ENCODE peak calls at places on chromosome 9, in six cellular contexts. X is left lung, D is WERI-Rb-1, J is right atrium auricular region, W is Peyer's patch, O is lower lobe of right lung. F is an unnamed sample.

GRCh38 chr9:1051286-1052118 is 1.3 kb downstream of the DMRT2 start:
- DNase-seq in X (no peak), D (no peak), J (no peak), W (peak; percentile 73), O (peak; percentile 64), F (no peak)

GRCh38 chr9:124708633-124709032 is 62.5 kb downstream of the NR6A1 start:
- DNase-seq in X (no peak), D (peak; percentile 73), J (no peak), W (no peak), O (no peak), F (no peak)

GRCh38 chr9:107033974-107034373 is 171.0 kb downstream of the ZNF462 start:
- DNase-seq in X (no peak), D (no peak), J (no peak), W (no peak), O (no peak), F (no peak)

GRCh38 chr9:116027511-116027910 is 126.1 kb upstream of the PAPPA start:
- DNase-seq in X (no peak), D (no peak), J (no peak), W (no peak), O (no peak), F (no peak)

GRCh38 chr9:14766299-14766698 is 43.8 kb upstream of the CER1 start:
- DNase-seq in X (no peak), D (no peak), J (no peak), W (no peak), O (no peak), F (no peak)

GRCh38 chr9:89593776-89594427 is 10.9 kb upstream of the GADD45G start:
- DNase-seq in X (no peak), D (peak; percentile 78), J (peak; percentile 57), W (peak; percentile 83), O (peak; percentile 68), F (no peak)

GRCh38 chr9:96674914-96675538 is 19.9 kb upstream of the PRXL2C start:
- DNase-seq in X (no peak), D (no peak), J (no peak), W (no peak), O (no peak), F (no peak)

GRCh38 chr9:33162721-33163311 is 4.3 kb downstream of the B4GALT1 start:
- DNase-seq in X (no peak), D (no peak), J (peak; percentile 90), W (no peak), O (peak; percentile 60), F (no peak)

GRCh38 chr9:130997925-130998595 is 10.9 kb upstream of the LAMC3 start:
- DNase-seq in X (peak; percentile 50), D (peak; percentile 92), J (no peak), W (peak; percentile 73), O (peak; percentile 61), F (no peak)

GRCh38 chr9:127211983-127212382 is 52.6 kb upstream of the GARNL3 start:
- DNase-seq in X (no peak), D (no peak), J (no peak), W (no peak), O (no peak), F (peak; percentile 49)

GRCh38 chr9:127209220-127209619 is 55.4 kb upstream of the GARNL3 start:
- DNase-seq in X (no peak), D (no peak), J (no peak), W (no peak), O (no peak), F (no peak)

GRCh38 chr9:127209948-127210621 is 54.5 kb upstream of the GARNL3 start:
- DNase-seq in X (no peak), D (no peak), J (no peak), W (peak; percentile 42), O (no peak), F (no peak)

GRCh38 chr9:127212453-127212852 is 52.1 kb upstream of the GARNL3 start:
- DNase-seq in X (no peak), D (no peak), J (no peak), W (no peak), O (no peak), F (no peak)

GRCh38 chr9:127210851-127211730 is 53.5 kb upstream of the GARNL3 start:
- DNase-seq in X (no peak), D (peak; percentile 69), J (no peak), W (peak; percentile 32), O (no peak), F (no peak)
- H3K27ac ChIP-seq in X (no peak overlapping the region), D (no peak overlapping the region), J (no peak overlapping the region), W (no peak overlapping the region), O (no peak overlapping the region), F (no peak overlapping the region)

GRCh38 chr9:84652496-84653081 is 16.9 kb upstream of the NTRK2 start:
- DNase-seq in X (no peak), D (no peak), J (no peak), W (no peak), O (no peak), F (no peak)
- TF ChIP-seq CTCF in X (no peak), D (no peak), J (no peak), W (no peak), O (no peak), F (peak; percentile 6)

GRCh38 chr9:136947955-136948510 is 3.0 kb downstream of the C8G start:
- DNase-seq in X (peak; percentile 55), D (peak; percentile 83), J (no peak), W (no peak), O (no peak), F (peak; percentile 60)
- H3K27ac ChIP-seq in X (no peak overlapping the region), D (no peak overlapping the region), J (peak overlapping the region; percentile 85), W (no peak overlapping the region), O (peak overlapping the region; percentile 2), F (peak overlapping the region; percentile 58)

GRCh38 chr9:37034938-37035471 is 937 bp upstream of the PAX5 start:
- DNase-seq in X (no peak), D (no peak), J (no peak), W (no peak), O (no peak), F (no peak)
- TF ChIP-seq CTCF in X (no peak), D (no peak), J (no peak), W (no peak), O (no peak), F (peak; percentile 16)

GRCh38 chr9:125747765-125748510 is 765 bp downstream of the PBX3 start:
- DNase-seq in X (peak; percentile 63), D (peak; percentile 39), J (no peak), W (peak; percentile 62), O (peak; percentile 73), F (no peak)

GRCh38 chr9:125749287-125749935 is 2.2 kb downstream of the PBX3 start:
- DNase-seq in X (no peak), D (no peak), J (no peak), W (no peak), O (no peak), F (no peak)

GRCh38 chr9:125749951-125750655 is 2.9 kb downstream of the PBX3 start:
- DNase-seq in X (no peak), D (no peak), J (no peak), W (no peak), O (no peak), F (no peak)

GRCh38 chr9:125747053-125747764 is at the start of gene PBX3:
- DNase-seq in X (peak; percentile 60), D (peak; percentile 75), J (no peak), W (peak; percentile 76), O (peak; percentile 72), F (no peak)

GRCh38 chr9:125748511-125749099 is 1.4 kb downstream of the PBX3 start:
- DNase-seq in X (no peak), D (no peak), J (no peak), W (no peak), O (no peak), F (no peak)
- H3K27ac ChIP-seq in X (peak overlapping the region; percentile 89), D (peak overlapping the region; percentile 85), J (peak overlapping the region; percentile 92), W (peak overlapping the region; percentile 76), O (peak overlapping the region; percentile 83), F (peak overlapping the region; percentile 70)

DNA sequence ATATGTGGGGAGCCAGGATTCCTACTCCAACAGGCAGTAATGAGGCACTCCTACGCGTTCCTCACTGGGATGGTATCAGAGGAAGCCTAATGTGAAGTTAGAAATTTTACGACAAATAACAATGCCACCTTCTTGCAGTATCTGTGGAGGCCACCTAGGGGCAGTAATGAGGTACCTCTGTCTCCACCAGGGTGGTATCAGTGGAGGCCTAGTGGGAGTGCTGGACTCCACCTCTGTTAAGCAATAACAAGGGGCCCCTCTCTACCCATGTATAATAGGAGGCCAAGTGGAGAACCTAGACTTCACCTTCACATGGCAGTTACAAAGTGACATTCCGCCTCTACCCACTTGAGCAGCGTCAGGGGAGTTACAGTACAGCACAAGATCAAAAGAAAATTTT is 147.9 kb downstream of the PLPPR1 start:
- DNase-seq in X (no peak), D (no peak), J (no peak), W (no peak), O (no peak), F (no peak)
- TF ChIP-seq CTCF in X (no peak), D (peak; percentile 39), J (no peak), W (no peak), O (no peak), F (no peak)

GRCh38 chr9:5485365-5486085 is 24.8 kb upstream of the PDCD1LG2 start:
- DNase-seq in X (no peak), D (no peak), J (no peak), W (no peak), O (no peak), F (no peak)

GRCh38 chr9:5492965-5493364 is 17.4 kb upstream of the PDCD1LG2 start:
- DNase-seq in X (no peak), D (no peak), J (no peak), W (no peak), O (no peak), F (no peak)

GRCh38 chr9:5486988-5487387 is 23.3 kb upstream of the PDCD1LG2 start:
- DNase-seq in X (no peak), D (no peak), J (no peak), W (no peak), O (no peak), F (no peak)

GRCh38 chr9:5489630-5490484 is 20.5 kb upstream of the PDCD1LG2 start:
- DNase-seq in X (no peak), D (no peak), J (no peak), W (no peak), O (no peak), F (no peak)

DNA sequence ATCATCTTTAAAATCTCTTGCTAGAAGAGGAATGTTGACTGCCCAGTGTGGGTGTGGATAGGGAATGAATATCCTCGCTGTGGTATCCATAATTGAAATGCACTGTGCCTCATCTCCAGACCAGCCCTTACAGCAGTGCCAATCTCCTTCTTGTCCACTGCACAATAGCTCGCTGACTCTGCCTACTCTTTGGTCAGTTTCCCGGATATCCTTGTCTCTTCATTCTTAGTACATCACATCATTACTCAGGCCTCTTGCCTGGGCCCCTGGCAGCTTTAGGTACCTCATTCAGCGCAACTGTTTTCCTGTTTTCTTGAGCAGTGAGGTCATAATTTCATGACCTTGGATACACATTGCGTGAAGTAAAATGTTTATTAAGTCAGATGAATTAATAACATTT is 21.7 kb upstream of the PDCD1LG2 start:
- DNase-seq in X (no peak), D (no peak), J (no peak), W (no peak), O (no peak), F (no peak)
- H3K27ac ChIP-seq in X (no peak overlapping the region), D (no peak overlapping the region), J (no peak overlapping the region), W (no peak overlapping the region), O (no peak overlapping the region), F (no peak overlapping the region)

DNA sequence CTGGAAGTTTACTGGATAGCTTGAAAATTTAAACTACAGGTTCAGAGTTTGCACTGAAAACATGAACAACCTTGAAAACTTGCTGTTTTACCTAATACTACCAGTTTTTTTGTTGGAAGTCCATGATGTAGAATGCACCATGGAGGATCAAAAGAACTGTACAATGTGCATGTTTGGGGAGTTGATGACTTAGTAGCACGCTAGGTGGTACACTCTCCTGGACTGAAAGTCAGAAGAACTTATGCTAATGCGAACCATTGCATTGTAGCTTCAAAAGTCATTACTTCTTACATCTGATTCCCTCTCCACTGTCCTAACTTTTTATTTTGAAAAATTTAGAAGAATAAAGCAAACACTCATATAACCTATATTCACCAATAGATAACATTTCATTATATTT is 211.0 kb downstream of the OSTF1 start:
- DNase-seq in X (no peak), D (no peak), J (no peak), W (no peak), O (no peak), F (no peak)
- TF ChIP-seq CTCF in X (no peak), D (no peak), J (no peak), W (no peak), O (no peak), F (no peak)

F was measured in RWPE2.